ENCODE peak calls at places on chromosomes 3 and 15, in nine cellular contexts. One of them, this sample, is unnamed.

GRCh38 chr3:30553641-30554316 is 52.6 kb upstream of the TGFBR2 start:
- DNase-seq in transverse colon: no peak
- DNase-seq in T-helper 1 cell: no peak
- DNase-seq in activated gamma-delta T cell treated with anti-CD3 and anti-CD28 coated beads, Interleukin-2, amount 50 U/mL, for 16 hours: no peak
- DNase-seq in spleen: no peak
- DNase-seq in HT1080: peak; percentile 37
- DNase-seq in activated naive CD4-positive, alpha-beta T cell: no peak
- DNase-seq in CD8-positive, alpha-beta memory T cell: no peak
- DNase-seq in mucosa of gallbladder: no peak
- DNase-seq in this sample: no peak

GRCh38 chr3:194690501-194691372 is 5.1 kb downstream of the FAM43A start:
- DNase-seq in transverse colon: no peak
- DNase-seq in T-helper 1 cell: no peak
- DNase-seq in activated gamma-delta T cell treated with anti-CD3 and anti-CD28 coated beads, Interleukin-2, amount 50 U/mL, for 16 hours: no peak
- DNase-seq in spleen: no peak
- DNase-seq in HT1080: peak; percentile 59
- DNase-seq in activated naive CD4-positive, alpha-beta T cell: no peak
- DNase-seq in CD8-positive, alpha-beta memory T cell: no peak
- DNase-seq in mucosa of gallbladder: no peak
- DNase-seq in this sample: no peak

GRCh38 chr15:76147906-76148553 is 88.2 kb downstream of the TMEM266 start:
- DNase-seq in transverse colon: peak; percentile 63
- DNase-seq in T-helper 1 cell: peak; percentile 49
- DNase-seq in activated gamma-delta T cell treated with anti-CD3 and anti-CD28 coated beads, Interleukin-2, amount 50 U/mL, for 16 hours: peak; percentile 46
- DNase-seq in spleen: peak; percentile 88
- DNase-seq in HT1080: peak; percentile 43
- DNase-seq in activated naive CD4-positive, alpha-beta T cell: peak; percentile 61
- DNase-seq in CD8-positive, alpha-beta memory T cell: peak; percentile 39
- DNase-seq in mucosa of gallbladder: peak; percentile 34
- DNase-seq in this sample: peak; percentile 71

GRCh38 chr3:20073683-20074082 is 33.4 kb downstream of the KAT2B start:
- DNase-seq in transverse colon: no peak
- DNase-seq in T-helper 1 cell: no peak
- DNase-seq in activated gamma-delta T cell treated with anti-CD3 and anti-CD28 coated beads, Interleukin-2, amount 50 U/mL, for 16 hours: no peak
- DNase-seq in spleen: no peak
- DNase-seq in HT1080: no peak
- DNase-seq in activated naive CD4-positive, alpha-beta T cell: no peak
- DNase-seq in CD8-positive, alpha-beta memory T cell: no peak
- DNase-seq in mucosa of gallbladder: no peak
- DNase-seq in this sample: no peak

GRCh38 chr15:70783610-70784021 is 20.3 kb upstream of the UACA start:
- DNase-seq in transverse colon: peak; percentile 48
- DNase-seq in T-helper 1 cell: no peak
- DNase-seq in activated gamma-delta T cell treated with anti-CD3 and anti-CD28 coated beads, Interleukin-2, amount 50 U/mL, for 16 hours: no peak
- DNase-seq in spleen: no peak
- DNase-seq in HT1080: peak; percentile 85
- DNase-seq in activated naive CD4-positive, alpha-beta T cell: no peak
- DNase-seq in CD8-positive, alpha-beta memory T cell: no peak
- DNase-seq in mucosa of gallbladder: peak; percentile 48
- DNase-seq in this sample: no peak

GRCh38 chr3:129612350-129613204 is 6.1 kb upstream of the PLXND1 start:
- DNase-seq in transverse colon: no peak
- DNase-seq in T-helper 1 cell: no peak
- DNase-seq in activated gamma-delta T cell treated with anti-CD3 and anti-CD28 coated beads, Interleukin-2, amount 50 U/mL, for 16 hours: no peak
- DNase-seq in spleen: no peak
- DNase-seq in HT1080: no peak
- DNase-seq in activated naive CD4-positive, alpha-beta T cell: no peak
- DNase-seq in CD8-positive, alpha-beta memory T cell: no peak
- DNase-seq in mucosa of gallbladder: no peak
- DNase-seq in this sample: peak; percentile 53

GRCh38 chr3:170355738-170356595 is 1.5 kb upstream of the SKIL start:
- DNase-seq in transverse colon: peak; percentile 56
- DNase-seq in T-helper 1 cell: no peak
- DNase-seq in activated gamma-delta T cell treated with anti-CD3 and anti-CD28 coated beads, Interleukin-2, amount 50 U/mL, for 16 hours: no peak
- DNase-seq in spleen: peak; percentile 83
- DNase-seq in HT1080: peak; percentile 44
- DNase-seq in activated naive CD4-positive, alpha-beta T cell: no peak
- DNase-seq in CD8-positive, alpha-beta memory T cell: peak; percentile 4
- DNase-seq in mucosa of gallbladder: peak; percentile 22
- DNase-seq in this sample: peak; percentile 85

GRCh38 chr3:9253327-9253726 is 3.9 kb upstream of the SRGAP3 start:
- DNase-seq in transverse colon: no peak
- DNase-seq in T-helper 1 cell: no peak
- DNase-seq in activated gamma-delta T cell treated with anti-CD3 and anti-CD28 coated beads, Interleukin-2, amount 50 U/mL, for 16 hours: no peak
- DNase-seq in spleen: no peak
- DNase-seq in HT1080: no peak
- DNase-seq in activated naive CD4-positive, alpha-beta T cell: no peak
- DNase-seq in CD8-positive, alpha-beta memory T cell: no peak
- DNase-seq in mucosa of gallbladder: no peak
- DNase-seq in this sample: no peak

GRCh38 chr15:55218068-55218467 is 21.3 kb upstream of the RSL24D1 start:
- DNase-seq in transverse colon: no peak
- DNase-seq in T-helper 1 cell: no peak
- DNase-seq in activated gamma-delta T cell treated with anti-CD3 and anti-CD28 coated beads, Interleukin-2, amount 50 U/mL, for 16 hours: no peak
- DNase-seq in spleen: no peak
- DNase-seq in HT1080: no peak
- DNase-seq in activated naive CD4-positive, alpha-beta T cell: no peak
- DNase-seq in CD8-positive, alpha-beta memory T cell: no peak
- DNase-seq in mucosa of gallbladder: no peak
- DNase-seq in this sample: no peak